ENCODE peak calls at places on chromosomes 6 and 20, in four cellular contexts. E, O, R and L are unnamed samples.

GRCh38 chr6:165834613-165835259 is 171.7 kb upstream of the PDE10A start:
- DNase-seq in E (no peak), O (no peak), R (no peak), L (no peak)

GRCh38 chr6:167056370-167056769 is 57.2 kb downstream of the CEP43 start:
- DNase-seq in O (no peak), R (peak), E (peak), L (peak)

GRCh38 chr20:62285722-62286121 is 17.1 kb upstream of the ADRM1 start:
- DNase-seq in R (no peak), E (no peak), O (no peak), L (no peak)

GRCh38 chr6:87481936-87482335 is 9.2 kb downstream of the SLC35A1 start:
- DNase-seq in O (no peak), R (no peak), E (no peak), L (no peak)

GRCh38 chr6:73079611-73079955 is 145.7 kb downstream of the KHDC1L start:
- DNase-seq in R (no peak), O (no peak), E (no peak), L (no peak)

GRCh38 chr6:11439017-11439420 is 98.5 kb upstream of the TMEM170B start:
- DNase-seq in R (no peak), E (peak), O (no peak), L (no peak)

GRCh38 chr20:49275634-49276033 is 2.2 kb downstream of the ZNFX1 start:
- DNase-seq in O (no peak), R (no peak), E (no peak), L (no peak)

GRCh38 chr6:52620055-52620905 is 43.4 kb upstream of the TRAM2 start:
- DNase-seq in O (no peak), R (no peak), E (no peak), L (no peak)

GRCh38 chr6:6221829-6222535 is 98.5 kb downstream of the F13A1 start:
- DNase-seq in O (peak), R (no peak), E (no peak), L (no peak)

GRCh38 chr6:19268718-19269117 is 568.5 kb upstream of the ID4 start:
- DNase-seq in R (no peak), O (no peak), E (no peak), L (no peak)

GRCh38 chr20:38331245-38331644 is 15.0 kb upstream of the LBP start:
- DNase-seq in O (no peak), R (no peak), E (no peak), L (no peak)

GRCh38 chr6:77456531-77457248 is 6.6 kb downstream of the HTR1B start:
- DNase-seq in O (no peak), E (peak), R (no peak), L (no peak)

GRCh38 chr6:165010556-165011535 is 298.6 kb downstream of the C6orf118 start:
- DNase-seq in E (peak), O (no peak), R (no peak), L (no peak)

GRCh38 chr6:3284436-3284876 is 25.7 kb downstream of the PSMG4 start:
- DNase-seq in O (no peak), E (no peak), R (no peak), L (no peak)

GRCh38 chr20:56179051-56179450 is 69.5 kb upstream of the MC3R start:
- DNase-seq in O (no peak), R (no peak), E (no peak), L (no peak)

GRCh38 chr6:33983109-33983475 is 162.8 kb downstream of the GRM4 start:
- DNase-seq in O (no peak), E (no peak), R (no peak), L (no peak)

GRCh38 chr20:5191829-5192569 is 65.2 kb downstream of the CDS2 start:
- DNase-seq in R (peak), E (peak), O (peak), L (peak)

GRCh38 chr6:14881399-14881798 is 364.5 kb upstream of the JARID2 start:
- DNase-seq in O (no peak), E (peak), R (no peak), L (no peak)

GRCh38 chr20:61934716-61935530 is 130.8 kb downstream of the TAF4 start:
- DNase-seq in R (peak), E (peak), O (no peak), L (no peak)

GRCh38 chr6:156718647-156719394 is 58.4 kb upstream of the ARID1B start:
- DNase-seq in O (no peak), R (no peak), E (no peak), L (no peak)